ENCODE peak calls at places on chromosomes 1 and 21, in five cellular contexts. H, K, A, X and S are unnamed samples.

GRCh38 chr21:46229133-46229922 is 754 bp upstream of the LSS start:
- DNase-seq in H (no peak), A (peak; percentile 60), X (no peak), K (no peak), S (no peak)

GRCh38 chr1:233032916-233033315 is 82.5 kb downstream of the NTPCR start:
- DNase-seq in X (no peak), H (no peak), A (no peak), K (no peak), S (no peak)

GRCh38 chr1:173560300-173560699 is 42.6 kb downstream of the SLC9C2 start:
- DNase-seq in X (no peak), A (no peak), H (no peak), K (no peak), S (no peak)

GRCh38 chr1:170273556-170274501 is 128.1 kb downstream of the NTMT2 start:
- DNase-seq in X (no peak), A (no peak), K (no peak), H (no peak), S (no peak)

GRCh38 chr1:31772669-31773248 is 8.6 kb upstream of the ADGRB2 start:
- DNase-seq in K (no peak), H (no peak), X (no peak), A (no peak), S (no peak)

GRCh38 chr21:42465008-42465878 is 30.8 kb downstream of the RSPH1 start:
- DNase-seq in X (peak; percentile 32), H (no peak), K (no peak), A (no peak), S (peak; percentile 91)

GRCh38 chr1:22119626-22120468 is 23.1 kb downstream of the WNT4 start:
- DNase-seq in X (no peak), K (no peak), A (no peak), H (no peak), S (no peak)

GRCh38 chr1:23383547-23384311 is 14.1 kb upstream of the ZNF436 start:
- DNase-seq in K (no peak), H (no peak), X (no peak), A (no peak), S (no peak)

GRCh38 chr1:27070390-27071048 is 57.9 kb upstream of the TENT5B start:
- DNase-seq in X (no peak), H (no peak), K (no peak), A (no peak), S (no peak)